ENCODE peak calls at places on chromosomes 12 and 14, in six cellular contexts. R is OCI-LY7, J is Panc1, Z is upper lobe of right lung, D is cardiac fibroblast, V is IMR-90. U is an unnamed sample.
A peak's percentile ranks its signal among the peaks of the same experiment; 100 is the strongest.

GRCh38 chr12:16036073-16036472 is 124.9 kb downstream of the DERA start:
- DNase-seq in Z (no peak), V (no peak), J (no peak), R (no peak), D (no peak), U (no peak)

GRCh38 chr12:41514050-41514449 is 325.9 kb downstream of the PDZRN4 start:
- DNase-seq in R (no peak), J (no peak), Z (no peak), V (no peak), D (no peak), U (no peak)

GRCh38 chr12:50528800-50529199 is 24.0 kb downstream of the DIP2B start:
- DNase-seq in Z (no peak), D (no peak), V (no peak), J (no peak), R (no peak), U (no peak)

GRCh38 chr12:115709410-115710065 is 568.0 kb downstream of the MED13L start:
- DNase-seq in Z (no peak), J (no peak), V (no peak), R (no peak), D (peak; percentile 38), U (peak; percentile 59)

GRCh38 chr12:31220061-31220460 is 105.9 kb downstream of the SINHCAF start:
- DNase-seq in R (no peak), Z (no peak), D (no peak), J (no peak), V (no peak), U (no peak)

GRCh38 chr12:57836442-57837375 is 9.8 kb downstream of the CTDSP2 start:
- DNase-seq in V (peak; percentile 86), R (peak; percentile 83), J (no peak), Z (peak; percentile 76), D (peak; percentile 90), U (peak; percentile 86)

GRCh38 chr14:93691042-93691780 is 97.1 kb downstream of the PRIMA1 start:
- DNase-seq in Z (no peak), J (no peak), D (no peak), R (no peak), V (no peak), U (no peak)

GRCh38 chr12:2891240-2892053 is 756 bp downstream of the TULP3 start:
- DNase-seq in J (no peak), D (peak; percentile 68), Z (peak; percentile 82), V (peak; percentile 61), R (peak; percentile 17), U (peak; percentile 69)

GRCh38 chr12:76883151-76883550 is 4.3 kb upstream of the CSRP2 start:
- DNase-seq in R (no peak), Z (no peak), D (peak; percentile 46), V (peak; percentile 84), J (no peak), U (peak; percentile 79)

GRCh38 chr12:27547592-27547991 is 23.6 kb downstream of the PPFIBP1 start:
- DNase-seq in R (no peak), D (no peak), Z (no peak), V (no peak), J (no peak), U (no peak)

GRCh38 chr14:50792058-50792477 is 38.9 kb downstream of the NIN start:
- DNase-seq in Z (no peak), D (no peak), R (peak; percentile 71), J (no peak), V (no peak), U (no peak)

GRCh38 chr14:20569066-20569465 is 8.2 kb upstream of the RNASE9 start:
- DNase-seq in J (no peak), Z (no peak), D (no peak), V (no peak), R (no peak), U (no peak)

GRCh38 chr12:57583008-57583831 is 7.8 kb upstream of the PIP4K2C start:
- DNase-seq in Z (no peak), V (peak; percentile 81), J (peak; percentile 53), R (peak; percentile 94), D (peak; percentile 86), U (peak; percentile 77)

GRCh38 chr14:57871487-57872080 is 5.7 kb upstream of the SLC35F4 start:
- DNase-seq in Z (no peak), V (peak; percentile 28), D (peak; percentile 80), J (peak; percentile 43), R (peak; percentile 38), U (peak; percentile 73)

GRCh38 chr14:51491776-51492175 is 159.9 kb upstream of the FRMD6 start:
- DNase-seq in V (no peak), D (no peak), Z (no peak), J (no peak), R (no peak), U (no peak)

GRCh38 chr12:54926246-54926645 is 58.3 kb downstream of the TESPA1 start:
- DNase-seq in J (no peak), V (no peak), Z (no peak), R (no peak), D (no peak), U (no peak)

GRCh38 chr14:90642239-90642717 is 174.0 kb downstream of the TTC7B start:
- DNase-seq in R (no peak), V (peak; percentile 32), J (no peak), D (peak; percentile 19), Z (no peak), U (peak; percentile 25)

GRCh38 chr12:4082809-4083447 is 190.6 kb upstream of the CCND2 start:
- DNase-seq in Z (no peak), V (no peak), D (no peak), R (no peak), J (no peak), U (no peak)

GRCh38 chr12:70691018-70691672 is 53.9 kb upstream of the PTPRB start:
- DNase-seq in J (no peak), D (peak; percentile 76), V (peak; percentile 65), R (no peak), Z (no peak), U (peak; percentile 28)

GRCh38 chr14:37864861-37865718 is 269.7 kb downstream of the TTC6 start:
- DNase-seq in D (peak; percentile 25), R (no peak), Z (no peak), J (no peak), V (peak; percentile 7), U (peak; percentile 89)

GRCh38 chr12:130280226-130280625 is 57.5 kb upstream of the PIWIL1 start:
- DNase-seq in V (no peak), Z (no peak), D (no peak), R (no peak), J (no peak), U (peak; percentile 3)

GRCh38 chr12:9760699-9761406 is at the start of gene CD69:
- DNase-seq in V (no peak), Z (no peak), R (peak; percentile 83), D (no peak), J (no peak), U (no peak)

GRCh38 chr12:128698573-128698972 is 125.2 kb downstream of the SLC15A4 start:
- DNase-seq in R (no peak), V (no peak), Z (no peak), J (no peak), D (no peak), U (no peak)

GRCh38 chr12:111447571-111448265 is 42.0 kb downstream of the SH2B3 start:
- DNase-seq in D (no peak), Z (no peak), J (no peak), V (no peak), R (no peak), U (no peak)

GRCh38 chr12:72057330-72057911 is 118.8 kb downstream of the TPH2 start:
- DNase-seq in R (no peak), V (no peak), D (no peak), J (no peak), Z (no peak), U (no peak)

GRCh38 chr12:131415781-131416180 is 295.1 kb upstream of the SFSWAP start:
- DNase-seq in Z (no peak), J (no peak), D (no peak), V (no peak), R (peak; percentile 55), U (no peak)

GRCh38 chr14:49893309-49894213 is 679 bp downstream of the ARF6 start:
- DNase-seq in J (no peak), Z (peak; percentile 89), D (peak; percentile 46), R (peak; percentile 66), V (no peak), U (peak; percentile 47)

GRCh38 chr14:30525833-30526232 is 33.1 kb upstream of the G2E3 start:
- DNase-seq in V (peak; percentile 14), D (no peak), Z (no peak), R (no peak), J (no peak), U (peak; percentile 51)

GRCh38 chr12:89863332-89863938 is 154.8 kb upstream of the ATP2B1 start:
- DNase-seq in Z (no peak), R (peak; percentile 68), J (no peak), D (no peak), V (no peak), U (no peak)

GRCh38 chr12:122865268-122866231 is 30.3 kb downstream of the HIP1R start:
- DNase-seq in R (peak; percentile 71), D (no peak), V (no peak), Z (peak; percentile 72), J (no peak), U (no peak)
- TF ChIP-seq CTCF in R (peak; percentile 70), D (peak; percentile 47), V (peak; percentile 31), Z (peak; percentile 40), J (peak; percentile 81), U (peak; percentile 35)

DNA sequence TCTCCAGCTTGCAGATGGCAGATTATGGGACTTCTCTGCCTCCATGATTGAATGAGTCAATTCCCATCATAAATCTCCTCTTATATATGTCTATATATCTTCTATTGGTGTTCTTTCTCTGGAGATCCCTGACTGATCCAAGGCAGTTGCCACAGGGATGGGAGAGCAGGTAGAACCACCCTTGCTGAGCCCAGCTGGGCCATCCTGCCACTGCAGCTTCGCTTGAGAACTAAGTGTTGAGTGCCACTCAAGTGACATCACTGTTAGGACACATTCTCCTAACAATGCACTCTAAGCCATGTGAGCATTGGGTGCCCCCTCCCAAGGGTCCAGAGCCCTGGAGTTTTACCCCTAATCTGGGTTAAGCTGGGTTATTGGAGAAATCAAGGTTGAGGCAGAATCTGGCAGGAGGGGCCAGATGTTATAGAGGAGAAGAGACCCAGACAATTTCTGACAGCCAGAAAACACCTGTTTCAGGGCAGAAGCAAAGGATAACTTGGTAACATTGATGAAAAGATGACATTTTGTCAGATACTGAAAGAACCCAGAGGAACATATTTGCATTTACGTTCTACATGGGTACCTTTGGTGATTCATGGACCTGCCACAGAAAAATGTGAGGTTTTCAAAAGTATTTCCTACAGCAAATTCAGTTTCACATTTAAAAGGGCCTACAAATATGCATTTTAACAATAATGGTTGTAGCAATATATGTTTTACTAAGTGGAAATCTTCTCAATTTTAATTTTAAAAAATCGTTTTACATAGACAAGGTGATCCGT is 57.2 kb upstream of the MAX start:
- DNase-seq in Z (no peak), R (peak; percentile 74), V (no peak), D (no peak), J (no peak), U (no peak)
- H3K4me3 ChIP-seq in Z (no peak overlapping the region), R (peak overlapping the region; percentile 47), V (no peak overlapping the region), D (no peak overlapping the region), J (no peak overlapping the region), U (no peak overlapping the region)

GRCh38 chr14:99538275-99538674 is 57.1 kb downstream of the CCNK start:
- DNase-seq in D (no peak), R (no peak), V (peak; percentile 25), J (no peak), Z (no peak), U (no peak)
- TF ChIP-seq CTCF in D (peak; percentile 16), R (no peak), V (peak; percentile 14), J (no peak), Z (no peak), U (no peak)

DNA sequence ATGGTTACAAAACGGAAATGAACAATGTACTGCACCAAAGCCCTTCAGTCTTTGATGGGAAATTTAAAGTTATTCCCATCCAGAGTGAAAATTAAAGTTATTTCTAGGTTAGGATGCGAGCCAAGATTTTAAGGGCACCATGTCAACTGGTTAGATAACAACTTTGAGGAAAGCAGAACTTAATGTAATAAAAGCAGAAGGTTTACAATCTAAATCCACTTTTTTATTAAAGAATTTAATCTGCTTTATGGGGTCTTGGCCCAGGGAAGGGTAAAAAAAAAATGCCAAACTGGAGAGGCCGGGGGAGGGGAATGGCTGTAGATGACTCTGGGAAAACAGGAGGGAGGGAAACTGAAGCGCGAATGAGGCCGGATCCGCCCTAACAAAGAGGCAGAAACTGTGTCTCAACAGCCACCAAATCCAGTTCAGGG is 108.2 kb upstream of the ATF7IP start:
- DNase-seq in D (no peak), J (no peak), R (no peak), V (no peak), Z (no peak), U (no peak)
- H3K4me3 ChIP-seq in D (no peak overlapping the region), J (no peak overlapping the region), R (peak overlapping the region; percentile 42), V (no peak overlapping the region), Z (no peak overlapping the region), U (no peak overlapping the region)

U was measured in AG10803.